ENCODE peak calls at places on chromosome 6, in six cellular contexts. C is body of pancreas, N is uterus, R is right atrium auricular region, W is H1, M is astrocyte of the spinal cord. Z is an unnamed sample.

GRCh38 chr6:28330033-28330432 is 5.9 kb downstream of the ZSCAN31 start:
- DNase-seq in C (no peak), N (no peak), R (no peak), W (no peak), M (no peak), Z (no peak)

GRCh38 chr6:157558487-157559200 is 177.7 kb downstream of the ZDHHC14 start:
- DNase-seq in C (no peak), N (no peak), R (no peak), W (no peak), M (no peak), Z (no peak)

GRCh38 chr6:105733556-105734162 is 330.8 kb upstream of the PREP start:
- DNase-seq in C (no peak), N (no peak), R (no peak), W (no peak), M (peak), Z (peak)

GRCh38 chr6:164013480-164014208 is 599.1 kb downstream of the QKI start:
- DNase-seq in C (no peak), N (no peak), R (no peak), W (no peak), M (no peak), Z (peak)

GRCh38 chr6:76134651-76135050 is 62.2 kb upstream of the IMPG1 start:
- DNase-seq in C (peak), N (no peak), R (no peak), W (no peak), M (no peak), Z (no peak)

GRCh38 chr6:53734473-53735299 is 60.1 kb upstream of the LRRC1 start:
- DNase-seq in C (peak), N (no peak), R (no peak), W (peak), M (peak), Z (peak)

GRCh38 chr6:11805259-11806053 is 26.9 kb upstream of the ADTRP start:
- DNase-seq in C (no peak), N (no peak), R (no peak), W (peak), M (no peak), Z (no peak)

GRCh38 chr6:169868458-169868857 is 117.0 kb downstream of the ERMARD start:
- DNase-seq in C (no peak), N (no peak), R (no peak), W (peak), M (no peak), Z (no peak)

GRCh38 chr6:98871057-98871456 is 36.7 kb downstream of the POU3F2 start:
- DNase-seq in C (no peak), N (no peak), R (no peak), W (no peak), M (peak), Z (peak)

GRCh38 chr6:112563368-112563767 is 216.2 kb downstream of the RFPL4B start:
- DNase-seq in C (no peak), N (no peak), R (no peak), W (no peak), M (peak), Z (peak)

GRCh38 chr6:135667694-135668455 is 170.3 kb upstream of the AHI1 start:
- DNase-seq in C (no peak), N (peak), R (no peak), W (no peak), M (peak), Z (peak)

GRCh38 chr6:31574106-31575061 is 981 bp upstream of the TNF start:
- DNase-seq in C (no peak), N (no peak), R (no peak), W (no peak), M (no peak), Z (no peak)
- H3K4me3 ChIP-seq in C (no peak), N (no peak), R (no peak), W (no peak), M (no peak), Z (no peak)

DNA sequence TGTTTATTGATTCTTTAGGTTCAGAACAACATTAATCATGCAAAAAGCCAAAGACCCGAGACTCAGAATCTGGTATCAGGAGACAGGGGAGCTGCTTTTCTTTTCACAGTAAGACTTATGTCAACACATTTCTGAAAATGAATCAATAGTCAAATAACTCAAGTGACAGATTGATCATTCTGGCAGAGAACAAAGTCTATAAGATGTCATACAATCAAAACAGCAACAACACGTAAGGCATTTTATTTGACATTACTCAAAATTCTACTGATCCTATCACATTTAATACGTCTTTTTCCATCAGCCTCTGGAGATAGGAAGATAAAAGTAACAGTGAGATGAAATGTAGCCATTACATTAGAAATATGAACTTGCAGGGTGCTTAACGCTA is 93.4 kb upstream of the EEF1E1 start:
- DNase-seq in C (no peak), N (no peak), R (no peak), W (no peak), M (no peak), Z (no peak)
- TF ChIP-seq CTCF in C (no peak), N (no peak), R (no peak), W (no peak), M (no peak), Z (no peak)

GRCh38 chr6:165807249-165807951 is 144.4 kb upstream of the PDE10A start:
- DNase-seq in C (no peak), N (no peak), R (peak), W (no peak), M (no peak), Z (no peak)

GRCh38 chr6:165805067-165805525 is 142.1 kb upstream of the PDE10A start:
- DNase-seq in C (no peak), N (no peak), R (no peak), W (peak), M (no peak), Z (no peak)

GRCh38 chr6:165806126-165806810 is 143.2 kb upstream of the PDE10A start:
- DNase-seq in C (no peak), N (no peak), R (no peak), W (no peak), M (no peak), Z (no peak)

GRCh38 chr6:165805604-165806003 is 142.6 kb upstream of the PDE10A start:
- DNase-seq in C (no peak), N (no peak), R (no peak), W (peak), M (no peak), Z (no peak)

GRCh38 chr6:165804331-165805066 is 141.5 kb upstream of the PDE10A start:
- DNase-seq in C (no peak), N (no peak), R (no peak), W (peak), M (no peak), Z (peak)
- H3K4me3 ChIP-seq in C (no peak), N (peak), R (peak), W (peak), M (no peak), Z (peak)

GRCh38 chr6:37741757-37742400 is 44.2 kb upstream of the MDGA1 start:
- DNase-seq in C (peak), N (no peak), R (no peak), W (peak), M (no peak), Z (peak)
- TF ChIP-seq CTCF in C (peak), N (no peak), R (peak), W (peak), M (peak), Z (peak)

DNA sequence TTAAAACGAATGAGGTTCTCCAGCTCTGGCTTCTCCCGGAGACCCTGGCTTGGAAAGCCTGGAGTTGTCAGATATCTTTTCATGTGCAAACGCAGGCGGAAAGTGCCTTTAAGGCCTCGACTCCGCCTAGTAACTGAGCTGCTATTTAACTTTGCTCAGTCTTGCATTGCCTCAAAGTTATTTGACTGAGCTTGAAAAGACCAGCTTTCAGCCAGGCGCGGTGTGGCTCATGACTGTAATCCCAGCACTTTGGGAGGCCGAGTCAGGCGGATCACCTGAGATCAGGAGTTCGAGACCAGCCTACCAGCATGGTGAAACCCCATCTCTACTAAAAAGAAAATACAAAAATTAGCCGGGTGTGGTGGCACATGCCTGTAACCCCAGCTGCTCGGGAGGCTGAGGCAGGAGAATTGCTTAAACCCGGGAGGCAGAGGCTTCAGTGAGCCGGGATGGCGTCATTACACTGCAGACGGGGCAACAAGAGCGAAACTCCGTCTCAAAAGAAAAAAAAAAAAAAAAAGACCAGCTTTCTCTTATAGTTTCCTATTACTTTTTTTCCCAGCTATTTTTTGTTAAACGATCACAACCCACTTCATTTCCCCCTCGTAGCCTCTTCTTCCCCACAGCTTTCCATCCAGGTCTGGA is 1.9 kb downstream of the GCNT2 start:
- DNase-seq in C (no peak), N (no peak), R (no peak), W (peak), M (no peak), Z (no peak)
- H3K4me3 ChIP-seq in C (no peak), N (no peak), R (no peak), W (no peak), M (no peak), Z (no peak)